ENCODE peak calls at places on chromosomes 1 and 21, in eight cellular contexts. S, K, L, H, U, E, P and Z are unnamed samples.

GRCh38 chr1:168553680-168554553 is 10.1 kb upstream of the XCL2 start:
- DNase-seq in S (no peak), K (no peak), L (no peak), H (no peak), U (no peak), E (no peak), P (no peak), Z (no peak)

GRCh38 chr21:29130234-29130993 is at the start of gene MAP3K7CL:
- DNase-seq in S (no peak), K (peak), L (peak), H (no peak), U (no peak), E (peak), P (peak), Z (no peak)

GRCh38 chr21:40120944-40121575 is 253.8 kb downstream of the PCP4 start:
- DNase-seq in S (no peak), K (peak), L (no peak), H (peak), U (no peak), E (peak), P (no peak), Z (no peak)

GRCh38 chr21:34311561-34312330 is 52.1 kb upstream of the KCNE2 start:
- DNase-seq in S (no peak), K (no peak), L (no peak), H (no peak), U (no peak), E (no peak), P (no peak), Z (no peak)

GRCh38 chr1:8351693-8352470 is 34.0 kb downstream of the SLC45A1 start:
- DNase-seq in S (no peak), K (no peak), L (no peak), H (no peak), U (no peak), E (no peak), P (no peak), Z (no peak)

GRCh38 chr1:35707253-35708178 is 11.2 kb downstream of the C1orf216 start:
- DNase-seq in S (peak), K (peak), L (no peak), H (peak), U (peak), E (no peak), P (peak), Z (no peak)

GRCh38 chr1:205003358-205004145 is 39.5 kb upstream of the CNTN2 start:
- DNase-seq in S (no peak), K (peak), L (no peak), H (no peak), U (no peak), E (no peak), P (no peak), Z (no peak)

GRCh38 chr1:218755128-218755527 is 410.0 kb downstream of the TGFB2 start:
- DNase-seq in S (no peak), K (no peak), L (no peak), H (no peak), U (no peak), E (no peak), P (no peak), Z (no peak)

GRCh38 chr1:232218955-232219865 is 410.7 kb downstream of the SIPA1L2 start:
- DNase-seq in S (no peak), K (peak), L (no peak), H (no peak), U (no peak), E (no peak), P (peak), Z (no peak)

GRCh38 chr21:45319461-45320211 is 31.9 kb upstream of the POFUT2 start:
- DNase-seq in S (no peak), K (no peak), L (no peak), H (no peak), U (no peak), E (peak), P (peak), Z (peak)

GRCh38 chr1:8077120-8077573 is 51.0 kb upstream of the ERRFI1 start:
- DNase-seq in S (no peak), K (no peak), L (no peak), H (no peak), U (no peak), E (peak), P (peak), Z (no peak)

GRCh38 chr1:180777072-180777689 is 135.5 kb upstream of the KIAA1614 start:
- DNase-seq in S (no peak), K (peak), L (no peak), H (no peak), U (no peak), E (no peak), P (no peak), Z (no peak)

GRCh38 chr1:40267767-40268187 is 9.7 kb downstream of the ZMPSTE24 start:
- DNase-seq in S (no peak), K (no peak), L (peak), H (no peak), U (no peak), E (peak), P (no peak), Z (no peak)

GRCh38 chr1:7912145-7912544 is 28.5 kb downstream of the TNFRSF9 start:
- DNase-seq in S (no peak), K (no peak), L (no peak), H (no peak), U (no peak), E (no peak), P (no peak), Z (no peak)

GRCh38 chr21:25234857-25235801 is 372.2 kb downstream of the MRPL39 start:
- DNase-seq in S (no peak), K (no peak), L (no peak), H (no peak), U (no peak), E (no peak), P (no peak), Z (no peak)

GRCh38 chr1:185434721-185435120 is 117.7 kb upstream of the IVNS1ABP start:
- DNase-seq in S (no peak), K (no peak), L (no peak), H (no peak), U (no peak), E (no peak), P (no peak), Z (no peak)

GRCh38 chr1:206960676-206961386 is 9.4 kb downstream of the FCAMR start:
- DNase-seq in S (no peak), K (no peak), L (no peak), H (no peak), U (no peak), E (no peak), P (no peak), Z (no peak)

GRCh38 chr1:195960580-195960979 is 647.7 kb downstream of the KCNT2 start:
- DNase-seq in S (no peak), K (no peak), L (no peak), H (no peak), U (no peak), E (no peak), P (no peak), Z (no peak)

GRCh38 chr1:92805216-92805615 is 20.3 kb upstream of the EVI5 start:
- DNase-seq in S (no peak), K (no peak), L (no peak), H (no peak), U (no peak), E (no peak), P (no peak), Z (no peak)

GRCh38 chr21:38384675-38385074 is 113.6 kb downstream of the ERG start:
- DNase-seq in S (no peak), K (no peak), L (no peak), H (no peak), U (no peak), E (no peak), P (no peak), Z (no peak)

GRCh38 chr1:145785481-145785880 is 38.4 kb downstream of the RNF115 start:
- DNase-seq in S (no peak), K (no peak), L (no peak), H (no peak), U (no peak), E (no peak), P (no peak), Z (no peak)

GRCh38 chr1:238954865-238955264 is 431.5 kb upstream of the CHRM3 start:
- DNase-seq in S (no peak), K (no peak), L (no peak), H (no peak), U (no peak), E (no peak), P (no peak), Z (no peak)

GRCh38 chr1:92476071-92476607 is 10.6 kb downstream of the GFI1 start:
- DNase-seq in S (peak), K (peak), L (no peak), H (no peak), U (no peak), E (no peak), P (no peak), Z (no peak)

GRCh38 chr1:224168859-224169380 is 14.1 kb upstream of the DEGS1 start:
- DNase-seq in S (no peak), K (no peak), L (no peak), H (peak), U (no peak), E (peak), P (no peak), Z (peak)

GRCh38 chr21:45365608-45366241 is 39.2 kb upstream of the COL18A1 start:
- DNase-seq in S (no peak), K (no peak), L (peak), H (no peak), U (no peak), E (no peak), P (peak), Z (peak)

GRCh38 chr1:158931055-158931737 is at the start of gene PYHIN1:
- DNase-seq in S (peak), K (no peak), L (no peak), H (no peak), U (no peak), E (no peak), P (no peak), Z (no peak)

GRCh38 chr1:7491089-7491817 is 279.8 kb upstream of the VAMP3 start:
- DNase-seq in S (no peak), K (no peak), L (no peak), H (no peak), U (no peak), E (peak), P (no peak), Z (no peak)

GRCh38 chr1:3631330-3631729 is 6.5 kb downstream of the TPRG1L start:
- DNase-seq in S (no peak), K (peak), L (no peak), H (no peak), U (no peak), E (no peak), P (peak), Z (no peak)